ENCODE peak calls at places on chromosomes 5 and 9, in ten cellular contexts. Y is HFFc6; O is HS-5; T is glutamatergic neuron; P is amygdala; S is effector memory CD8-positive, alpha-beta T cell; R is activated CD4-positive, CD25-positive, alpha-beta regulatory T cell; B is right cardiac atrium; U is iPS-NIHi11; Z is ovary. D is an unnamed sample.

GRCh38 chr9:20838218-20838617 is 154.2 kb downstream of the FOCAD start:
- DNase-seq in P (no peak), U (no peak), R (no peak), T (no peak), Y (peak), S (no peak), O (no peak), B (no peak), Z (no peak), D (peak)

GRCh38 chr5:3639175-3639574 is 43.5 kb downstream of the IRX1 start:
- DNase-seq in Z (no peak), O (no peak), Y (no peak), S (no peak), T (no peak), P (no peak), B (no peak), R (no peak), U (peak), D (no peak)

GRCh38 chr9:5671711-5672353 is 42.9 kb downstream of the RIC1 start:
- DNase-seq in Z (no peak), T (no peak), R (no peak), U (no peak), S (no peak), B (no peak), P (no peak), O (no peak), Y (no peak), D (peak)

GRCh38 chr5:165202144-165202910 is 1696.9 kb downstream of the MAT2B start:
- DNase-seq in S (no peak), R (no peak), T (no peak), Z (no peak), P (no peak), B (no peak), O (no peak), Y (no peak), U (no peak), D (no peak)

GRCh38 chr9:99411068-99411467 is 189.0 kb downstream of the SEC61B start:
- DNase-seq in T (no peak), Z (no peak), B (no peak), P (no peak), R (no peak), Y (peak), S (no peak), U (peak), O (no peak), D (no peak)

GRCh38 chr9:136964171-136964689 is 12.2 kb downstream of the LCN12 start:
- DNase-seq in Y (no peak), P (no peak), R (no peak), U (no peak), Z (no peak), O (no peak), S (no peak), T (no peak), B (no peak), D (no peak)

GRCh38 chr9:28456886-28457285 is 883.6 kb upstream of the C9orf72 start:
- DNase-seq in R (no peak), B (no peak), P (no peak), T (no peak), Y (no peak), O (no peak), Z (no peak), S (no peak), U (no peak), D (no peak)

GRCh38 chr5:8192840-8193239 is 323.9 kb downstream of the MTRR start:
- DNase-seq in R (no peak), B (no peak), Z (no peak), Y (no peak), P (no peak), U (no peak), S (no peak), O (no peak), T (no peak), D (no peak)

GRCh38 chr5:55600086-55600485 is 65.3 kb upstream of the PLPP1 start:
- DNase-seq in P (no peak), Z (no peak), T (no peak), U (no peak), R (no peak), S (no peak), O (no peak), Y (no peak), B (no peak), D (no peak)

GRCh38 chr5:124980174-124980941 is 233.9 kb upstream of the ZNF608 start:
- DNase-seq in T (no peak), Z (no peak), B (no peak), U (peak), Y (no peak), S (no peak), P (peak), O (no peak), R (no peak), D (no peak)

GRCh38 chr9:134895103-134895502 is 14.5 kb downstream of the FCN2 start:
- DNase-seq in S (no peak), T (no peak), B (no peak), Y (no peak), U (no peak), P (no peak), R (no peak), O (no peak), Z (peak), D (no peak)

GRCh38 chr5:78565395-78565794 is 83.2 kb downstream of the LHFPL2 start:
- DNase-seq in P (no peak), R (no peak), O (no peak), T (no peak), Y (no peak), B (no peak), S (no peak), Z (no peak), U (no peak), D (no peak)

GRCh38 chr5:131389869-131390265 is 126.0 kb downstream of the CDC42SE2 start:
- DNase-seq in P (no peak), O (no peak), Z (no peak), S (no peak), U (no peak), Y (no peak), R (no peak), T (no peak), B (no peak), D (no peak)

GRCh38 chr5:98308960-98309359 is 464.5 kb upstream of the RGMB start:
- DNase-seq in Z (no peak), Y (peak), P (no peak), O (peak), S (no peak), B (no peak), R (no peak), U (no peak), T (no peak), D (peak)

GRCh38 chr5:134007581-134008256 is 2.9 kb upstream of the VDAC1 start:
- DNase-seq in T (peak), U (peak), P (no peak), O (no peak), S (no peak), R (no peak), Y (no peak), Z (peak), B (peak), D (no peak)

GRCh38 chr5:132662925-132663770 is 5.2 kb downstream of the IL13 start:
- DNase-seq in T (no peak), Y (no peak), S (peak), R (no peak), Z (no peak), U (peak), B (no peak), O (no peak), P (no peak), D (no peak)

GRCh38 chr9:118767571-118767970 is 601.7 kb downstream of the BRINP1 start:
- DNase-seq in T (no peak), Y (no peak), O (no peak), S (no peak), U (no peak), Z (no peak), R (no peak), B (no peak), P (no peak), D (no peak)

GRCh38 chr9:133161542-133161950 is 2.2 kb downstream of the GBGT1 start:
- DNase-seq in S (no peak), U (no peak), Z (no peak), B (no peak), P (no peak), Y (no peak), R (no peak), O (no peak), T (no peak), D (no peak)

GRCh38 chr9:100064872-100065581 is 33.8 kb downstream of the ERP44 start:
- DNase-seq in B (no peak), T (no peak), Z (no peak), Y (peak), O (peak), R (no peak), U (no peak), S (no peak), P (no peak), D (peak)

GRCh38 chr9:125815568-125815967 is 68.4 kb downstream of the PBX3 start:
- DNase-seq in O (no peak), B (no peak), T (no peak), U (peak), Z (no peak), R (no peak), P (no peak), S (no peak), Y (peak), D (peak)

GRCh38 chr9:136103651-136104487 is 8.8 kb upstream of the NACC2 start:
- DNase-seq in T (no peak), Z (no peak), Y (no peak), R (no peak), P (no peak), U (peak), S (no peak), O (no peak), B (no peak), D (no peak)

GRCh38 chr9:93126151-93126781 is 7.8 kb downstream of the NINJ1 start:
- DNase-seq in S (no peak), R (peak), O (no peak), T (no peak), B (no peak), U (peak), Z (no peak), Y (no peak), P (no peak), D (no peak)

GRCh38 chr5:2223303-2223702 is 340.6 kb upstream of the IRX4 start:
- DNase-seq in O (no peak), T (no peak), U (no peak), B (no peak), S (no peak), P (no peak), Y (no peak), R (no peak), Z (no peak), D (no peak)

GRCh38 chr9:1267581-1267980 is 217.4 kb downstream of the DMRT2 start:
- DNase-seq in U (no peak), R (no peak), T (no peak), S (no peak), P (no peak), B (no peak), Y (no peak), O (no peak), Z (no peak), D (no peak)

GRCh38 chr5:7397005-7397546 is 1.1 kb downstream of the ADCY2 start:
- DNase-seq in T (no peak), U (no peak), Z (no peak), O (no peak), R (no peak), P (no peak), B (no peak), Y (no peak), S (no peak), D (no peak)

GRCh38 chr9:75023846-75024245 is 4.2 kb downstream of the CARNMT1 start:
- DNase-seq in Z (no peak), B (no peak), T (no peak), U (no peak), O (no peak), P (no peak), Y (no peak), R (no peak), S (no peak), D (no peak)

GRCh38 chr5:163260961-163261360 is 176.4 kb upstream of the CCNG1 start:
- DNase-seq in O (no peak), P (no peak), B (no peak), S (no peak), U (no peak), Z (no peak), T (no peak), R (no peak), Y (no peak), D (no peak)

GRCh38 chr9:85212887-85213286 is 528.9 kb downstream of the AGTPBP1 start:
- DNase-seq in O (peak), B (no peak), Y (peak), T (no peak), Z (no peak), S (no peak), R (no peak), P (no peak), U (no peak), D (peak)

GRCh38 chr5:130868186-130868821 is 296.8 kb downstream of the HINT1 start:
- DNase-seq in B (no peak), U (peak), T (no peak), Y (no peak), R (no peak), O (no peak), Z (no peak), S (no peak), P (no peak), D (peak)

GRCh38 chr5:97101189-97101910 is 41.1 kb downstream of the LIX1 start:
- DNase-seq in Y (no peak), R (no peak), Z (no peak), U (no peak), T (no peak), B (no peak), P (peak), S (no peak), O (no peak), D (no peak)

GRCh38 chr5:178483620-178484019 is 106.6 kb downstream of the COL23A1 start:
- DNase-seq in S (peak), P (peak), R (peak), U (no peak), Z (no peak), T (no peak), B (no peak), O (no peak), Y (no peak), D (no peak)

GRCh38 chr5:179023528-179024189 is at the start of gene ZNF879:
- DNase-seq in Y (peak), Z (peak), P (peak), S (peak), R (peak), T (peak), U (peak), B (peak), O (peak), D (peak)

GRCh38 chr5:124995451-124995850 is 249.0 kb upstream of the ZNF608 start:
- DNase-seq in B (no peak), Z (no peak), R (no peak), P (no peak), U (no peak), Y (no peak), S (no peak), O (no peak), T (no peak), D (no peak)

GRCh38 chr9:35116898-35117551 is 1.4 kb upstream of the ATOSB start:
- DNase-seq in P (peak), U (peak), Y (peak), B (peak), Z (peak), R (peak), O (peak), S (peak), T (peak), D (peak)

GRCh38 chr9:110427497-110428104 is 89.9 kb upstream of the TXNDC8 start:
- DNase-seq in P (no peak), R (no peak), S (no peak), Z (peak), O (no peak), T (peak), Y (peak), B (peak), U (peak), D (peak)

GRCh38 chr5:158816306-158816705 is 283.4 kb downstream of the EBF1 start:
- DNase-seq in P (no peak), Y (no peak), T (no peak), O (no peak), R (no peak), Z (no peak), B (no peak), U (no peak), S (no peak), D (no peak)